ENCODE peak calls at places on chromosomes 1 and 21, in ten cellular contexts. O, W, E, M, T, B, U, J, V and Y are unnamed samples.

GRCh38 chr1:240766831-240767230 is 154.9 kb upstream of the GREM2 start:
- DNase-seq in M (no peak), B (no peak), J (no peak), T (peak; percentile 22), U (no peak), E (no peak), V (no peak), O (no peak), W (no peak), Y (no peak)

GRCh38 chr21:19236209-19236608 is 832.6 kb upstream of the TMPRSS15 start:
- DNase-seq in M (no peak), T (no peak), B (no peak), W (no peak), E (no peak), U (no peak), O (no peak), J (no peak), V (no peak), Y (no peak)

GRCh38 chr1:221268295-221268694 is 389.1 kb downstream of the HLX start:
- DNase-seq in V (no peak), E (no peak), W (no peak), T (peak; percentile 84), B (no peak), U (no peak), J (no peak), O (no peak), M (no peak), Y (no peak)

GRCh38 chr1:26744075-26744958 is 43.4 kb upstream of the PIGV start:
- DNase-seq in T (peak; percentile 98), J (peak; percentile 77), O (peak; percentile 62), W (peak; percentile 92), B (peak; percentile 12), V (peak; percentile 91), M (no peak), U (peak; percentile 85), E (peak; percentile 78), Y (peak; percentile 22)

GRCh38 chr1:83905315-83905907 is 93.5 kb downstream of the TTLL7 start:
- DNase-seq in V (no peak), O (no peak), J (no peak), B (peak; percentile 15), E (no peak), U (peak; percentile 43), W (peak; percentile 10), M (no peak), T (peak; percentile 54), Y (no peak)

GRCh38 chr21:36059823-36060158 is 535 bp downstream of the SETD4 start:
- DNase-seq in V (no peak), U (peak; percentile 50), T (no peak), E (no peak), M (no peak), O (no peak), B (no peak), W (peak; percentile 18), J (no peak), Y (no peak)

GRCh38 chr1:203537806-203538464 is 44.0 kb downstream of the OPTC start:
- DNase-seq in T (peak; percentile 51), E (no peak), O (no peak), M (no peak), J (no peak), W (no peak), V (no peak), U (no peak), B (peak; percentile 71), Y (no peak)

GRCh38 chr1:27350673-27351540 is 9.1 kb downstream of the SYTL1 start:
- DNase-seq in B (no peak), T (no peak), U (no peak), V (no peak), E (no peak), O (no peak), M (no peak), J (no peak), W (no peak), Y (no peak)

GRCh38 chr1:2181271-2181670 is 13.3 kb downstream of the FAAP20 start:
- DNase-seq in T (no peak), V (no peak), E (no peak), J (no peak), B (no peak), W (no peak), U (no peak), O (no peak), M (no peak), Y (no peak)

GRCh38 chr1:217224201-217224600 is 406.7 kb downstream of the GPATCH2 start:
- DNase-seq in T (no peak), O (no peak), V (no peak), W (no peak), B (no peak), M (no peak), U (no peak), J (no peak), E (no peak), Y (no peak)

GRCh38 chr1:185017338-185017737 is 28.0 kb upstream of the RNF2 start:
- DNase-seq in T (peak; percentile 91), V (peak; percentile 10), M (no peak), E (no peak), B (no peak), O (no peak), J (no peak), W (no peak), U (peak; percentile 5), Y (no peak)

GRCh38 chr1:50422946-50423669 is at the start of gene DMRTA2:
- DNase-seq in J (no peak), V (no peak), W (no peak), T (no peak), M (no peak), E (peak; percentile 60), B (peak; percentile 77), U (peak; percentile 32), O (no peak), Y (no peak)

GRCh38 chr1:170891872-170892271 is 43.5 kb upstream of the MROH9 start:
- DNase-seq in V (no peak), O (no peak), M (no peak), J (no peak), U (no peak), B (no peak), W (no peak), E (no peak), T (no peak), Y (no peak)

GRCh38 chr1:234838182-234838581 is 228.2 kb upstream of the IRF2BP2 start:
- DNase-seq in J (no peak), W (no peak), B (no peak), V (no peak), T (no peak), U (no peak), M (no peak), E (no peak), O (no peak), Y (no peak)

GRCh38 chr1:16112558-16113555 is 39.4 kb upstream of the FAM131C start:
- DNase-seq in W (no peak), O (no peak), E (no peak), J (no peak), M (no peak), B (no peak), U (no peak), V (no peak), T (no peak), Y (no peak)

GRCh38 chr21:8989261-8989882 is 1532.0 kb upstream of the TPTE start:
- DNase-seq in B (no peak), O (no peak), U (no peak), T (no peak), V (no peak), J (no peak), E (no peak), W (no peak), M (no peak), Y (no peak)

GRCh38 chr1:201066986-201067385 is 43.5 kb upstream of the KIF21B start:
- DNase-seq in E (no peak), U (no peak), T (no peak), V (no peak), B (no peak), O (no peak), J (no peak), M (no peak), W (no peak), Y (no peak)

GRCh38 chr1:238927899-238928298 is 458.5 kb upstream of the CHRM3 start:
- DNase-seq in B (no peak), T (no peak), M (no peak), J (no peak), V (no peak), E (no peak), U (no peak), O (no peak), W (no peak), Y (no peak)

GRCh38 chr1:156910309-156910782 is 10.1 kb upstream of the LRRC71 start:
- DNase-seq in E (no peak), O (no peak), W (peak; percentile 63), J (peak; percentile 77), V (no peak), U (peak; percentile 44), M (no peak), T (peak; percentile 26), B (no peak), Y (no peak)

GRCh38 chr1:234849824-234850223 is 239.8 kb upstream of the IRF2BP2 start:
- DNase-seq in M (no peak), O (no peak), E (no peak), U (no peak), T (no peak), V (no peak), W (peak; percentile 28), J (no peak), B (no peak), Y (no peak)

GRCh38 chr1:15866696-15867687 is 19.5 kb downstream of the SPEN start:
- DNase-seq in U (no peak), W (no peak), V (no peak), M (no peak), T (no peak), E (no peak), B (no peak), J (no peak), O (no peak), Y (no peak)

GRCh38 chr1:19824541-19824940 is 9.5 kb upstream of the RNF186 start:
- DNase-seq in O (no peak), J (no peak), V (no peak), W (no peak), T (peak; percentile 40), U (peak; percentile 25), B (no peak), M (no peak), E (no peak), Y (no peak)

GRCh38 chr1:237201155-237201554 is 159.2 kb downstream of the RYR2 start:
- DNase-seq in W (no peak), V (no peak), O (no peak), T (no peak), E (no peak), J (no peak), M (no peak), B (no peak), U (no peak), Y (no peak)

GRCh38 chr1:228837817-228838716 is 102.8 kb downstream of the RHOU start:
- DNase-seq in B (no peak), E (no peak), M (no peak), V (peak; percentile 80), T (peak; percentile 87), W (no peak), J (no peak), O (no peak), U (peak; percentile 36), Y (no peak)

GRCh38 chr21:34126269-34126668 is 52.9 kb downstream of the MRPS6 start:
- DNase-seq in O (no peak), B (no peak), U (no peak), J (no peak), T (peak; percentile 30), M (no peak), V (no peak), E (no peak), W (peak; percentile 46), Y (peak; percentile 40)

GRCh38 chr1:157073944-157074685 is 25.5 kb downstream of the ETV3L start:
- DNase-seq in O (no peak), W (peak; percentile 72), B (peak; percentile 80), M (no peak), V (peak; percentile 22), T (peak; percentile 76), E (peak; percentile 54), J (peak; percentile 48), U (peak; percentile 85), Y (peak; percentile 13)

GRCh38 chr1:185654952-185655314 is 79.3 kb upstream of the HMCN1 start:
- DNase-seq in E (no peak), V (no peak), B (no peak), T (no peak), W (no peak), J (no peak), M (no peak), U (no peak), O (no peak), Y (no peak)

GRCh38 chr21:42075686-42076471 is 4.8 kb downstream of the UMODL1 start:
- DNase-seq in W (no peak), O (no peak), T (no peak), V (no peak), M (no peak), E (no peak), U (no peak), B (no peak), J (no peak), Y (no peak)